ENCODE peak calls at places on chromosomes 12 and 14, in four cellular contexts. D is HFF-Myc, E is RWPE2, K is fibroblast of the aortic adventitia. J is an unnamed sample.

GRCh38 chr12:108542320-108542719 is 18.7 kb downstream of the SART3 start:
- DNase-seq in D (no peak), E (no peak), K (no peak), J (no peak)

GRCh38 chr12:112126000-112126431 is 656 bp downstream of the TRAFD1 start:
- DNase-seq in D (no peak), E (no peak), K (no peak), J (no peak)

GRCh38 chr14:101301011-101301410 is 260.3 kb upstream of the DIO3 start:
- DNase-seq in D (no peak), E (no peak), K (no peak), J (no peak)

GRCh38 chr12:25332143-25332542 is 81.4 kb upstream of the KRAS start:
- DNase-seq in D (no peak), E (no peak), K (no peak), J (no peak)

GRCh38 chr12:102642199-102642598 is 161.8 kb upstream of the IGF1 start:
- DNase-seq in D (no peak), E (no peak), K (no peak), J (no peak)

GRCh38 chr14:54686871-54687749 is 120.2 kb downstream of the SAMD4A start:
- DNase-seq in D (no peak), E (no peak), K (peak; percentile 33), J (no peak)

GRCh38 chr14:105123981-105124836 is 44.4 kb downstream of the JAG2 start:
- DNase-seq in D (no peak), E (no peak), K (no peak), J (no peak)

GRCh38 chr12:56014205-56014604 is 6.6 kb upstream of the IKZF4 start:
- DNase-seq in D (no peak), E (no peak), K (no peak), J (no peak)

GRCh38 chr12:89918172-89918880 is 209.7 kb upstream of the ATP2B1 start:
- DNase-seq in D (no peak), E (no peak), K (no peak), J (no peak)

GRCh38 chr14:90553298-90553920 is 156.6 kb downstream of the CALM1 start:
- DNase-seq in D (no peak), E (no peak), K (no peak), J (no peak)

DNA sequence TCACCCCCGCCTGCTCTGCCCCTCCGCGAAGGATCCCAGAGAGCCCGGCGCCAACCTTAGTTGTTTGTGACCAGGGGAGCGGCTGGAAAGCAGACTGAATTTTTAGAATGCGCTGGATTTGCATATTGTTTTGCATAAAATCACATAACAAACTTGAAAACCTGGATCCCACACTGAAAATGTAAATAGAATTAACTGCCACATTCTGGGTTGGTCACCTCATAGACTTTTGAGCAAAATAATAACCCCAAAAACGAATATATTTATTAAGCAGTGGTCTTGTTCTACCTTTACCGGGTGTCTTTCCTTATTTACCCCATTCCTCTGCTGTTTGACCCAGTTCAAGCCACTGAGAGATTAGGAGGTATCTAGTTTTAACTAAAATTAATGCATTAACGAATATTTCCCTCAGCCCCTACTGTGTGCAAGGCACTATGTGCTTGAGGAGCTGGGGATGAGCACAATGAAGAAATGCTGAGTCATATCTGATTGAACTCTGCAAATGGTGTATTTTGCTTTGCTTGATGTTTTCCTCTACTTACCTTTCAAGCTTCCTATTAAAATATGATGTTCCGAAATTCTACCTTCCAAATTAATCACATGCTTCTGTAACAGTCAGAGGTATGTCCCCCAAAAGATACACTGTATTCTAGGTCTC is 438 bp upstream of the EGLN3 start:
- DNase-seq in D (no peak), E (no peak), K (no peak), J (no peak)
- H3K4me3 ChIP-seq in D (peak overlapping the region; percentile 65), E (peak overlapping the region; percentile 48), K (peak overlapping the region; percentile 70), J (peak overlapping the region; percentile 63)

GRCh38 chr12:4807116-4807783 is 87.0 kb downstream of the GALNT8 start:
- DNase-seq in D (no peak), E (no peak), K (no peak), J (no peak)

GRCh38 chr12:4810219-4810671 is 90.0 kb downstream of the GALNT8 start:
- DNase-seq in D (no peak), E (no peak), K (no peak), J (no peak)

GRCh38 chr12:4809449-4810218 is 89.4 kb downstream of the GALNT8 start:
- DNase-seq in D (no peak), E (no peak), K (no peak), J (no peak)

GRCh38 chr12:4807813-4808212 is 87.6 kb downstream of the GALNT8 start:
- DNase-seq in D (no peak), E (no peak), K (no peak), J (no peak)

DNA sequence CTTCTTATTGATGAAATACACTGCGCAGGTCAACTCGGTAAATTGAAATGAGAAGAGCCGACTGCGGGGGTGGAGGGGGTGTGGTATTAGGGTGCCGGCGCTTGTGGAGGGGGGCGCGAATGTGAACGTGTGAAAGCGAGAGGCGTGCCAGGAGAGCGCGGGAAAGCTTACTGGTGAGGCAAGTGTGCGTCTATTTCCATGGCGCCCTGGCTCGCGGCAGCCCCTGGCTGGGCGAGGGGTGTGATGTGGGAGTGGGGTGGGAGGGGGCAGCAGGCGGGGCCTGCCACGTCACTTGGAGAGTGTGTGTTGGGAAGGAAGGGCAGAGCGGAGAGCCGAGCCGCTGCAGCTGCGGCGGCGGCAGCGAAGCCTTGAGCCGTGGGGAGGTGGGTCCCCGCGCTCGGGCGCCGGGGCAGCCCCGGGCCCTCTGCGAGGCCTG is 88.8 kb downstream of the GALNT8 start:
- DNase-seq in D (no peak), E (no peak), K (no peak), J (no peak)
- H3K4me3 ChIP-seq in D (no peak overlapping the region), E (no peak overlapping the region), K (no peak overlapping the region), J (no peak overlapping the region)

GRCh38 chr14:63282997-63283396 is 35.7 kb downstream of the GPHB5 start:
- DNase-seq in D (no peak), E (no peak), K (peak; percentile 26), J (no peak)
- H3K4me3 ChIP-seq in D (no peak overlapping the region), E (no peak overlapping the region), K (no peak overlapping the region), J (no peak overlapping the region)

DNA sequence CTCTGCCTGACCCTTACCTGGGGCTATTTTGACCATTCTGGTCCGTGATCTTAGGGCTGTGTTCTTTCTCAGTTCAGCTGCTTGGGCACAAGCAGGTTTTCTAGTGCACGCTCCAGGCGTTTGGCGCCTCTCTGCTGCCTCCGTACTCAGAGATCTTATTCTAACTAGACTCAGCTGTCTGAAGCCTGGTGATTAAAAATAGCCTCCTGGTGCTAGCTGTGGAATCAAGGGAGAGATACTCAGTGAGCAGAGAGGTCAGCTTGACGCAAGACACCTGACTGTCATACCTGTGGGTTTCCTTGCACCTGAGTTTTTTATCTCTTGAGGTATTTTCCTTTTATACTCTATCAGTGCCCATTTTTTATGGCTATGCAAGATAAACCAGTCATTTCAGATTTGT is 144.8 kb downstream of the ETV6 start:
- DNase-seq in D (no peak), E (no peak), K (no peak), J (no peak)
- H3K4me3 ChIP-seq in D (no peak overlapping the region), E (no peak overlapping the region), K (no peak overlapping the region), J (no peak overlapping the region)

J was measured in AG04450.